ENCODE peak calls at places on chromosome 9, in five cellular contexts. B is adrenal gland, V is PC-3, O is stomach, C is BE2C. U is an unnamed sample.

GRCh38 chr9:21871256-21871975 is 69.0 kb downstream of the MTAP start:
- DNase-seq in B (no peak), V (peak; percentile 46), O (no peak), C (no peak), U (no peak)

GRCh38 chr9:108040783-108041182 is 551.2 kb upstream of the KLF4 start:
- DNase-seq in B (no peak), V (peak; percentile 64), O (peak; percentile 38), C (no peak), U (no peak)

GRCh38 chr9:122403381-122404002 is 32.7 kb downstream of the PTGS1 start:
- DNase-seq in B (no peak), V (no peak), O (no peak), C (no peak), U (no peak)

GRCh38 chr9:123266655-123267421 is 1.5 kb downstream of the STRBP start:
- DNase-seq in B (no peak), V (no peak), O (no peak), C (no peak), U (no peak)

GRCh38 chr9:17509698-17510097 is 69.2 kb upstream of the SH3GL2 start:
- DNase-seq in B (no peak), V (no peak), O (no peak), C (no peak), U (no peak)

GRCh38 chr9:8234286-8234819 is 434.8 kb upstream of the DMAC1 start:
- DNase-seq in B (no peak), V (no peak), O (no peak), C (no peak), U (no peak)

GRCh38 chr9:28662675-28663074 is 1089.4 kb upstream of the C9orf72 start:
- DNase-seq in B (no peak), V (no peak), O (no peak), C (no peak), U (no peak)

GRCh38 chr9:92138157-92138959 is 23.1 kb upstream of the SPTLC1 start:
- DNase-seq in B (peak; percentile 80), V (peak; percentile 72), O (peak; percentile 75), C (peak; percentile 89), U (peak; percentile 55)

GRCh38 chr9:122446819-122447484 is 30.8 kb downstream of the OR1J1 start:
- DNase-seq in B (no peak), V (no peak), O (no peak), C (no peak), U (no peak)

GRCh38 chr9:120951960-120952630 is 25.5 kb upstream of the TRAF1 start:
- DNase-seq in B (no peak), V (no peak), O (no peak), C (no peak), U (no peak)
- TF ChIP-seq CTCF in B (no peak), V (no peak), O (no peak), C (no peak), U (no peak)

GRCh38 chr9:69172895-69173294 is 1.2 kb upstream of the TJP2 start:
- DNase-seq in B (no peak), V (no peak), O (no peak), C (no peak), U (no peak)
- H3K4me1 ChIP-seq in B (peaks cover 6% of the 10 kb centered on the region), V (peaks cover 85% of the 10 kb centered on the region), O (peaks cover 28% of the 10 kb centered on the region), C (no peaks in the 10 kb centered on the region), U (no peaks in the 10 kb centered on the region)

DNA sequence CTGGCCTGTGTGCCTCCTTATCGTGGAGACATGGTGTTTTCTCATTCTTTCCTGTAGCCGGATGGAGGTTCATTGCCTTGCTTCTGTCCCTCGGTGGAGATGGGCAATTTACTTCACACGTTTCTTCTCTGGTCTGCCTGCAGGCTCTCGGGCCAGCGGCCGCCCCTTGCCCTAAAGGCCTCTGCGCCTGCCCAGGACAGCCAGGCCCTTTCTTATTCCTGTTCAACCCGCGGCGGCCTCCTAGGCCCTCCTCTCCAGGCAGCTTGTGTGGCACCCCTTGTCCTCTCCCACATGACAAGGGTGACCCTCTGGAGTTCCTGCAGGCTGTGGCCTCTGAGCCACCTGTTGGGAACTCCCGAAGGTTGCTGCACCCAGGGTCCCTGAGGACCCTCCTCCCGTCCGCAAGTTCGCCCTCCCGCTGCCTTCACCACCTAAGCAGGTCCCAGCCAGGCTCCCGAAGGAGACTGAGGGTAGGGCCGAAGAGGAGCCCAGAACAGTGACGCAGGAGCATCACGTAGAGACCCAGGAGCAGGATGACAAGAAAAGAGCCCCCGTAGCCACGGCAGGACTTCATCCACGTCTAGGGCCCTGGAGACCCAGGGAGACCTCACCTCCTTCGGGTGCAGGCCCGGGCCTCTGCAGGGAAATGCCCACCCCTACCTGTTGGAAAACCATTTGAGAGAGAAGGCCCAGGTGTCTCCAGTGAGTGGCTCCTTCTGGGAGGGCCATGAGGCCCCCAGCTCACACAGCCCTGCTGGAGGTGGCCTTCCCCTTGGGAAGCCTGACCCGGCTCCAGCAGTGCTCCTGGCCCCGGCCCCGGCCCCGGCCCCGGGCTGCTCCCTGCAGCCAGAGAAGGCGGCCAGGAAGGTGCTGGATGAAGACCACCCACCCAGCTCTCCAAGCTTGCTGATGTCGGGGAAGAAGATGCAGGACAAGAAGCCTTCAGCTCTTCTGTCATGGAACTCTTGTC is 291.4 kb downstream of the TLE4 start:
- DNase-seq in B (no peak), V (no peak), O (no peak), C (no peak), U (no peak)
- H3K36me3 ChIP-seq in B (no peaks in the 10 kb centered on the region), V (no peaks in the 10 kb centered on the region), O (no peaks in the 10 kb centered on the region), C (no peaks in the 10 kb centered on the region), U (no peaks in the 10 kb centered on the region)

GRCh38 chr9:535356-535755 is 306.1 kb upstream of the DMRT1 start:
- DNase-seq in B (no peak), V (no peak), O (no peak), C (no peak), U (no peak)

GRCh38 chr9:534886-535285 is 306.6 kb upstream of the DMRT1 start:
- DNase-seq in B (peak; percentile 52), V (peak; percentile 60), O (peak; percentile 57), C (no peak), U (no peak)

GRCh38 chr9:532707-533106 is 308.8 kb upstream of the DMRT1 start:
- DNase-seq in B (no peak), V (no peak), O (peak; percentile 45), C (no peak), U (peak; percentile 65)

GRCh38 chr9:536597-537511 is 304.6 kb upstream of the DMRT1 start:
- DNase-seq in B (no peak), V (no peak), O (no peak), C (no peak), U (no peak)
- TF ChIP-seq CTCF in B (no peak), V (no peak), O (no peak), C (no peak), U (no peak)

GRCh38 chr9:4495537-4495936 is 5.3 kb downstream of the SLC1A1 start:
- DNase-seq in B (no peak), V (no peak), O (no peak), C (no peak), U (no peak)
- H3K4me1 ChIP-seq in B (peaks cover 11% of the 10 kb centered on the region), V (peaks cover 10% of the 10 kb centered on the region), O (peaks cover 14% of the 10 kb centered on the region), C (no peaks in the 10 kb centered on the region), U (peaks cover 3% of the 10 kb centered on the region)

DNA sequence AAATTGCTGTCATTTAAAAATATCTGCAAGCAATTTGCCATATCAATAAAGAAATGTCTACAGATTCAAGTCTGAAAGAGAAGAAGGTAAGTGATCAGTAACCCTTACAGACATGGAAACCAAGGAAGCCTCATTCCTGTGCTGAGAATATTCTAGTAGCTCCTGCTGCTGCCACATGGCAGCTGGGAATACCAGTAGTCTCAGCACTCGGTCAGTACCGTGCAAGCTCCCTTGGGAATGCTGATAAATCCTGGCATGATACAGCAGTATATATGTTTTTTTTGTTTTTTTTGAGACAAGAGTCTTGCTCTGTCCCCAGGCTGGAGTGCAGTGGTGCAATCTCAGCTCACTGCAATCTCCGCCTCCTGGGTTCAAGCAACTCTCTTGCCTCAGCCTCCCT is 27.9 kb downstream of the NANS start:
- DNase-seq in B (no peak), V (no peak), O (no peak), C (no peak), U (no peak)
- H3K36me3 ChIP-seq in B (no peaks in the 10 kb centered on the region), V (peaks cover 18% of the 10 kb centered on the region), O (peaks cover 57% of the 10 kb centered on the region), C (peaks cover 56% of the 10 kb centered on the region), U (peaks cover 15% of the 10 kb centered on the region)

GRCh38 chr9:134170525-134171315 is 6.4 kb upstream of the RNU6ATAC start:
- DNase-seq in B (no peak), V (no peak), O (no peak), C (no peak), U (no peak)

GRCh38 chr9:134169166-134169565 is 4.8 kb upstream of the RNU6ATAC start:
- DNase-seq in B (no peak), V (no peak), O (no peak), C (no peak), U (no peak)

GRCh38 chr9:134169724-134170401 is 5.5 kb upstream of the RNU6ATAC start:
- DNase-seq in B (no peak), V (no peak), O (no peak), C (no peak), U (no peak)

GRCh38 chr9:134167530-134167931 is 3.2 kb upstream of the RNU6ATAC start:
- DNase-seq in B (no peak), V (peak; percentile 43), O (no peak), C (no peak), U (no peak)

DNA sequence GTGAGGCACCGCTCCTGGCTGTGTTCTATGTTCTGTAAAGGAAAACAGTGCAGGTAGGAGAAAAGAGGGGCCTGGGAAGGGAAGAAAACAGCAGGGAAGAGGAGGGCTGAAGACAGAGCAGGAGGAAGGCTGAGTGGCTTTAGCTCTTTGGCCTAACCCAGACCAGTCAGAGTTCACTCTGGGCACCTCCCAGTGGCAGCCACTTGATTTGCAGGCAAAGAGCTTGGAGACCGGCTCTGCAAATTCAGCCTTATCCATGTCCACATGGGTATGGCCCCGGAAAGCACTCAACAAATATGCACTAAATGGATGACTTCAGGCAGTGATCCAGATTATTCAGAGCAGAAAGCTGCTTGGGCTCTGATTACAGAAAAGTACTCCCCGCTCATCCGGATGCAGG is 4.4 kb upstream of the RNU6ATAC start:
- DNase-seq in B (no peak), V (no peak), O (no peak), C (no peak), U (no peak)
- TF ChIP-seq CTCF in B (no peak), V (peak; percentile 32), O (no peak), C (peak; percentile 41), U (no peak)

GRCh38 chr9:131266301-131267229 is 9.7 kb downstream of the FAM78A start:
- DNase-seq in B (no peak), V (peak; percentile 3), O (no peak), C (no peak), U (no peak)
- H3K4me1 ChIP-seq in B (no peaks in the 10 kb centered on the region), V (no peaks in the 10 kb centered on the region), O (peaks cover 17% of the 10 kb centered on the region), C (no peaks in the 10 kb centered on the region), U (no peaks in the 10 kb centered on the region)

GRCh38 chr9:69719368-69719767 is 40.4 kb downstream of the PTAR1 start:
- DNase-seq in B (no peak), V (no peak), O (no peak), C (no peak), U (no peak)

GRCh38 chr9:69718218-69718617 is 41.6 kb downstream of the PTAR1 start:
- DNase-seq in B (no peak), V (no peak), O (no peak), C (no peak), U (peak; percentile 48)

GRCh38 chr9:69715825-69716224 is 43.7 kb upstream of the APBA1 start:
- DNase-seq in B (no peak), V (no peak), O (no peak), C (no peak), U (no peak)

GRCh38 chr9:69715096-69715495 is 42.9 kb upstream of the APBA1 start:
- DNase-seq in B (no peak), V (no peak), O (no peak), C (no peak), U (no peak)
- H3K36me3 ChIP-seq in B (no peaks in the 10 kb centered on the region), V (no peaks in the 10 kb centered on the region), O (peaks cover 42% of the 10 kb centered on the region), C (peaks cover 57% of the 10 kb centered on the region), U (no peaks in the 10 kb centered on the region)